ENCODE peak calls at places on chromosomes 12 and 14, in eight cellular contexts. One of them, this sample, is unnamed.
A peak's percentile ranks its signal among the peaks of the same experiment; 100 is the strongest.

GRCh38 chr12:16946691-16947090 is 340.7 kb upstream of the LMO3 start:
- DNase-seq in AG20443: no peak
- DNase-seq in transverse colon: no peak
- DNase-seq in AG04449: no peak
- DNase-seq in nucleus accumbens: no peak
- DNase-seq in activated gamma-delta T cell treated with Interleukin-2 at 50 U/mL for 16 hours: no peak
- DNase-seq in Calu3: no peak
- DNase-seq in HCEC 1CT: no peak
- DNase-seq in this sample: no peak

GRCh38 chr14:99212646-99213045 is 59.4 kb downstream of the BCL11B start:
- DNase-seq in AG20443: no peak
- DNase-seq in transverse colon: no peak
- DNase-seq in AG04449: no peak
- DNase-seq in nucleus accumbens: no peak
- DNase-seq in activated gamma-delta T cell treated with Interleukin-2 at 50 U/mL for 16 hours: no peak
- DNase-seq in Calu3: no peak
- DNase-seq in HCEC 1CT: no peak
- DNase-seq in this sample: no peak

GRCh38 chr12:93537769-93538168 is 34.7 kb upstream of the SOCS2 start:
- DNase-seq in AG20443: no peak
- DNase-seq in transverse colon: no peak
- DNase-seq in AG04449: no peak
- DNase-seq in nucleus accumbens: no peak
- DNase-seq in activated gamma-delta T cell treated with Interleukin-2 at 50 U/mL for 16 hours: no peak
- DNase-seq in Calu3: no peak
- DNase-seq in HCEC 1CT: no peak
- DNase-seq in this sample: no peak

GRCh38 chr12:115983226-115983798 is 294.2 kb downstream of the MED13L start:
- DNase-seq in AG20443: peak; percentile 19
- DNase-seq in transverse colon: no peak
- DNase-seq in AG04449: no peak
- DNase-seq in nucleus accumbens: no peak
- DNase-seq in activated gamma-delta T cell treated with Interleukin-2 at 50 U/mL for 16 hours: no peak
- DNase-seq in Calu3: peak; percentile 36
- DNase-seq in HCEC 1CT: peak; percentile 9
- DNase-seq in this sample: peak; percentile 75

GRCh38 chr12:55715169-55715764 is 579 bp upstream of the BLOC1S1 start:
- DNase-seq in AG20443: no peak
- DNase-seq in transverse colon: no peak
- DNase-seq in AG04449: no peak
- DNase-seq in nucleus accumbens: no peak
- DNase-seq in activated gamma-delta T cell treated with Interleukin-2 at 50 U/mL for 16 hours: no peak
- DNase-seq in Calu3: no peak
- DNase-seq in HCEC 1CT: no peak
- DNase-seq in this sample: no peak

GRCh38 chr14:92759300-92759678 is 10.9 kb upstream of the LGMN start:
- DNase-seq in AG20443: no peak
- DNase-seq in transverse colon: peak; percentile 18
- DNase-seq in AG04449: no peak
- DNase-seq in nucleus accumbens: no peak
- DNase-seq in activated gamma-delta T cell treated with Interleukin-2 at 50 U/mL for 16 hours: no peak
- DNase-seq in Calu3: peak; percentile 55
- DNase-seq in HCEC 1CT: peak; percentile 14
- DNase-seq in this sample: no peak

GRCh38 chr12:82608706-82609105 is 78.0 kb upstream of the TMTC2 start:
- DNase-seq in AG20443: peak; percentile 25
- DNase-seq in transverse colon: no peak
- DNase-seq in AG04449: no peak
- DNase-seq in nucleus accumbens: no peak
- DNase-seq in activated gamma-delta T cell treated with Interleukin-2 at 50 U/mL for 16 hours: no peak
- DNase-seq in Calu3: no peak
- DNase-seq in HCEC 1CT: no peak
- DNase-seq in this sample: no peak

GRCh38 chr14:98808494-98809407 is 463.2 kb downstream of the BCL11B start:
- DNase-seq in AG20443: no peak
- DNase-seq in transverse colon: no peak
- DNase-seq in AG04449: no peak
- DNase-seq in nucleus accumbens: no peak
- DNase-seq in activated gamma-delta T cell treated with Interleukin-2 at 50 U/mL for 16 hours: no peak
- DNase-seq in Calu3: peak; percentile 47
- DNase-seq in HCEC 1CT: no peak
- DNase-seq in this sample: no peak

GRCh38 chr12:124915249-124916236 is 1.1 kb upstream of the UBC start:
- DNase-seq in AG20443: peak; percentile 25
- DNase-seq in transverse colon: peak; percentile 73
- DNase-seq in AG04449: no peak
- DNase-seq in nucleus accumbens: no peak
- DNase-seq in activated gamma-delta T cell treated with Interleukin-2 at 50 U/mL for 16 hours: no peak
- DNase-seq in Calu3: peak; percentile 67
- DNase-seq in HCEC 1CT: peak; percentile 60
- DNase-seq in this sample: no peak

GRCh38 chr12:89019439-89020120 is 332.7 kb downstream of the DUSP6 start:
- DNase-seq in AG20443: peak; percentile 84
- DNase-seq in transverse colon: peak; percentile 86
- DNase-seq in AG04449: peak; percentile 34
- DNase-seq in nucleus accumbens: peak; percentile 83
- DNase-seq in activated gamma-delta T cell treated with Interleukin-2 at 50 U/mL for 16 hours: peak; percentile 70
- DNase-seq in Calu3: peak; percentile 82
- DNase-seq in HCEC 1CT: peak; percentile 81
- DNase-seq in this sample: peak; percentile 81

GRCh38 chr12:10363922-10364838 is 25.7 kb downstream of the KLRK1 start:
- DNase-seq in AG20443: peak; percentile 33
- DNase-seq in transverse colon: peak; percentile 41
- DNase-seq in AG04449: no peak
- DNase-seq in nucleus accumbens: peak; percentile 81
- DNase-seq in activated gamma-delta T cell treated with Interleukin-2 at 50 U/mL for 16 hours: no peak
- DNase-seq in Calu3: no peak
- DNase-seq in HCEC 1CT: peak; percentile 53
- DNase-seq in this sample: no peak

This sample was measured in H1.